ENCODE peak calls at places on chromosome 6, in seven cellular contexts. P is neural crest cell; G is stimulated activated CD4-positive, alpha-beta T cell treated with anti-CD3 and anti-CD28 coated beads, Interleukin-1b, Interleukin-23, amount 100 ng/mL, for 4 hours; B is GM19239; L is T-helper 1 cell; T is activated T-cell treated with anti-CD3 and anti-CD28 coated beads for 1 hour; V is pulmonary artery endothelial cell. A is an unnamed sample.

GRCh38 chr6:6810727-6811126 is 222.2 kb downstream of the LY86 start:
- DNase-seq in P (no peak), G (no peak), B (no peak), L (no peak), T (no peak), V (no peak), A (no peak)

GRCh38 chr6:47698342-47698787 is at the start of gene ADGRF4:
- DNase-seq in P (no peak), G (no peak), B (no peak), L (no peak), T (no peak), V (no peak), A (no peak)

GRCh38 chr6:163354779-163355431 is 59.6 kb upstream of the QKI start:
- DNase-seq in P (no peak), G (no peak), B (no peak), L (no peak), T (no peak), V (no peak), A (no peak)

GRCh38 chr6:77440206-77440976 is 22.9 kb downstream of the HTR1B start:
- DNase-seq in P (no peak), G (no peak), B (no peak), L (no peak), T (no peak), V (no peak), A (no peak)

GRCh38 chr6:35058827-35059522 is 82.2 kb downstream of the TCP11 start:
- DNase-seq in P (no peak), G (no peak), B (no peak), L (no peak), T (no peak), V (no peak), A (no peak)

GRCh38 chr6:159941286-159942113 is 27.4 kb upstream of the IGF2R start:
- DNase-seq in P (no peak), G (no peak), B (no peak), L (no peak), T (no peak), V (no peak), A (no peak)

GRCh38 chr6:66556936-66557335 is 849.9 kb upstream of the EYS start:
- DNase-seq in P (no peak), G (no peak), B (no peak), L (no peak), T (no peak), V (no peak), A (no peak)

GRCh38 chr6:99348220-99348822 is 1.2 kb downstream of the FAXC start:
- DNase-seq in P (no peak), G (no peak), B (no peak), L (no peak), T (no peak), V (no peak), A (no peak)

GRCh38 chr6:14596410-14596809 is 478.8 kb downstream of the CD83 start:
- DNase-seq in P (no peak), G (no peak), B (no peak), L (no peak), T (no peak), V (no peak), A (no peak)

GRCh38 chr6:884570-884969 is 191.6 kb upstream of the EXOC2 start:
- DNase-seq in P (no peak), G (no peak), B (no peak), L (no peak), T (no peak), V (no peak), A (no peak)

GRCh38 chr6:168138436-168138835 is 59.4 kb upstream of the FRMD1 start:
- DNase-seq in P (no peak), G (no peak), B (no peak), L (no peak), T (no peak), V (no peak), A (no peak)

GRCh38 chr6:132401120-132401940 is at the start of gene MOXD1:
- DNase-seq in P (peak; percentile 45), G (no peak), B (no peak), L (no peak), T (no peak), V (no peak), A (no peak)

GRCh38 chr6:56938634-56939294 is 16.1 kb upstream of the BEND6 start:
- DNase-seq in P (no peak), G (no peak), B (no peak), L (no peak), T (no peak), V (peak; percentile 11), A (no peak)

GRCh38 chr6:52929321-52930164 is 20.0 kb upstream of the GSTA3 start:
- DNase-seq in P (no peak), G (no peak), B (no peak), L (no peak), T (no peak), V (peak; percentile 29), A (no peak)

GRCh38 chr6:130697661-130698535 is 129.3 kb upstream of the SMLR1 start:
- DNase-seq in P (peak; percentile 43), G (peak; percentile 32), B (peak; percentile 46), L (no peak), T (peak; percentile 39), V (peak; percentile 7), A (peak; percentile 39)

GRCh38 chr6:44525761-44526351 is 138.3 kb downstream of the CDC5L start:
- DNase-seq in P (no peak), G (no peak), B (no peak), L (no peak), T (no peak), V (no peak), A (no peak)

GRCh38 chr6:52304917-52305316 is 20.4 kb upstream of the MCM3 start:
- DNase-seq in P (no peak), G (no peak), B (no peak), L (no peak), T (no peak), V (no peak), A (no peak)

GRCh38 chr6:108793449-108794134 is 54.6 kb upstream of the ARMC2 start:
- DNase-seq in P (no peak), G (no peak), B (no peak), L (no peak), T (no peak), V (no peak), A (no peak)

A was measured in activated CD4-positive, alpha-beta T cell treated with anti-CD3 and anti-CD28 coated beads for 24 hours.